ENCODE peak calls at places on chromosomes 6 and 20, in six cellular contexts. A is right cardiac atrium, G is endodermal cell, C is ovary, W is astrocyte, V is cardiac muscle cell. J is an unnamed sample.

GRCh38 chr20:63101781-63102719 is 95.3 kb upstream of the BHLHE23 start:
- DNase-seq in A (peak; percentile 68), G (peak; percentile 66), C (peak; percentile 24), W (peak; percentile 18), V (peak; percentile 17), J (peak; percentile 73)

GRCh38 chr20:35737865-35738333 is 4.2 kb downstream of the RBM39 start:
- DNase-seq in A (no peak), G (peak; percentile 26), C (no peak), W (no peak), V (no peak), J (no peak)

GRCh38 chr6:44304282-44305199 is 8.6 kb downstream of the AARS2 start:
- DNase-seq in A (peak; percentile 60), G (peak; percentile 83), C (no peak), W (peak; percentile 14), V (peak; percentile 56), J (peak; percentile 24)

GRCh38 chr6:9062581-9062980 is 627.2 kb upstream of the SLC35B3 start:
- DNase-seq in A (no peak), G (no peak), C (no peak), W (no peak), V (no peak), J (no peak)

GRCh38 chr6:33427585-33428218 is 7.8 kb downstream of the SYNGAP1 start:
- DNase-seq in A (peak; percentile 84), G (peak; percentile 75), C (peak; percentile 69), W (no peak), V (peak; percentile 75), J (peak; percentile 66)

GRCh38 chr6:16059496-16059895 is 69.4 kb upstream of the MYLIP start:
- DNase-seq in A (no peak), G (peak; percentile 44), C (no peak), W (no peak), V (no peak), J (no peak)

GRCh38 chr6:139743629-139744028 is 369.2 kb upstream of the CITED2 start:
- DNase-seq in A (no peak), G (no peak), C (no peak), W (peak; percentile 96), V (no peak), J (no peak)

GRCh38 chr6:52365871-52366540 is 4.1 kb downstream of the PAQR8 start:
- DNase-seq in A (no peak), G (no peak), C (no peak), W (no peak), V (no peak), J (no peak)

GRCh38 chr6:108186226-108186625 is 20.4 kb downstream of the NR2E1 start:
- DNase-seq in A (no peak), G (no peak), C (no peak), W (no peak), V (no peak), J (no peak)

GRCh38 chr6:34610819-34611477 is 54.8 kb upstream of the SPDEF start:
- DNase-seq in A (no peak), G (peak; percentile 36), C (no peak), W (peak; percentile 83), V (no peak), J (no peak)

GRCh38 chr20:328596-329324 is 3.4 kb downstream of the SOX12 start:
- DNase-seq in A (no peak), G (peak; percentile 47), C (no peak), W (no peak), V (no peak), J (no peak)

GRCh38 chr20:58536289-58536688 is 21.1 kb upstream of the APCDD1L start:
- DNase-seq in A (no peak), G (peak; percentile 2), C (no peak), W (no peak), V (no peak), J (no peak)

GRCh38 chr20:58531063-58531462 is 15.9 kb upstream of the APCDD1L start:
- DNase-seq in A (no peak), G (no peak), C (no peak), W (no peak), V (no peak), J (no peak)

GRCh38 chr20:58526411-58526810 is 11.2 kb upstream of the APCDD1L start:
- DNase-seq in A (no peak), G (no peak), C (no peak), W (no peak), V (no peak), J (no peak)

GRCh38 chr20:58528412-58528811 is 13.2 kb upstream of the APCDD1L start:
- DNase-seq in A (no peak), G (no peak), C (no peak), W (no peak), V (no peak), J (no peak)

DNA sequence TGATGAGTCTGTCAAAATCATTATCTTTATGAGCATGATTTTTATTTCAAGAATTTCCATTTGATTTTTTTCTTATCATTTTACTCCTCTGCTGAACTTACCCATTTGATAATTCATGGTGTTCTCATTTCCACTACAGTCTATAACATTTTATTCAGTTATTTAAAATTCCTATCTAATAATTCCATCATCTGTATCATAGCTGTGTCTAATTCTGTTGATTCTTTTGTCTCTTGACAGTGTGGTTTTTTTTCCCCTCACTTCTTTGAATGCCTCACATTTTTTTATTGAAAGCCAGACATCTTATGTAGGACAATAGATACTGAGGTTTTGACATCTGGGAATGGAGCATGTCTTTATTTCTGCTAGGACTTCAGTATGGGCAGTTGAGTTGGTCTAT is 16.5 kb upstream of the APCDD1L start:
- DNase-seq in A (no peak), G (no peak), C (no peak), W (no peak), V (no peak), J (no peak)
- H3K9me3 ChIP-seq in A (peaks cover 6% of the 10 kb centered on the region), G (peaks cover 57% of the 10 kb centered on the region), C (no peaks in the 10 kb centered on the region), W (no peaks in the 10 kb centered on the region), V (no peaks in the 10 kb centered on the region), J (no peaks in the 10 kb centered on the region)

DNA sequence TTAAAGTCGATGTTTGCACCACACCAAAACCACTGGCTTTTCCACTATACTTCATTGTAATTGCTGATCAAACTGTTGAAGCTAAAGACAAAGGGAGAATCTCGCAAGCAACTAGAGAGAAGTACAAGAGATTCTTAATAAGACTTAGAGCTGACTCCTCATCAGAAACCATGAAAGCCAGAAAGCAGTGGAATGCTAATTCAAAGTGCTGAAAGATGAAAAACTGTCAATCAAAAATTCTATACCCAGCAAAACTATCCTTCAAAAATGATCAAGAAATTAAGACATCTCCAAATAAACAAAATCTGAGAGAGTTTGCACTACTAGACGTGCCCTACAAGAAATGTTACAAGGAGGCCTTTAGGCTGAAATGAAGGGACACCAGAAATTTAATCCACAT is 52.6 kb downstream of the CD83 start:
- DNase-seq in A (no peak), G (no peak), C (no peak), W (no peak), V (no peak), J (no peak)
- H3K9me3 ChIP-seq in A (peaks cover 2% of the 10 kb centered on the region), G (peaks cover 37% of the 10 kb centered on the region), C (no peaks in the 10 kb centered on the region), W (peaks cover 11% of the 10 kb centered on the region), V (no peaks in the 10 kb centered on the region), J (peaks cover 7% of the 10 kb centered on the region)

GRCh38 chr20:58504566-58504965 is 10.6 kb downstream of the APCDD1L start:
- DNase-seq in A (no peak), G (no peak), C (no peak), W (no peak), V (no peak), J (no peak)
- H3K9me3 ChIP-seq in A (peaks cover 13% of the 10 kb centered on the region), G (peaks cover 54% of the 10 kb centered on the region), C (no peaks in the 10 kb centered on the region), W (peaks cover 8% of the 10 kb centered on the region), V (no peaks in the 10 kb centered on the region), J (no peaks in the 10 kb centered on the region)

GRCh38 chr6:168525926-168526630 is 85.1 kb downstream of the SMOC2 start:
- DNase-seq in A (no peak), G (peak; percentile 21), C (no peak), W (no peak), V (no peak), J (no peak)

GRCh38 chr6:168525114-168525513 is 84.1 kb downstream of the SMOC2 start:
- DNase-seq in A (no peak), G (peak; percentile 25), C (no peak), W (no peak), V (no peak), J (no peak)

GRCh38 chr6:168526841-168527281 is 85.9 kb downstream of the SMOC2 start:
- DNase-seq in A (no peak), G (no peak), C (peak; percentile 62), W (no peak), V (no peak), J (no peak)

GRCh38 chr6:168527451-168528210 is 86.6 kb downstream of the SMOC2 start:
- DNase-seq in A (no peak), G (no peak), C (no peak), W (peak; percentile 67), V (no peak), J (no peak)

DNA sequence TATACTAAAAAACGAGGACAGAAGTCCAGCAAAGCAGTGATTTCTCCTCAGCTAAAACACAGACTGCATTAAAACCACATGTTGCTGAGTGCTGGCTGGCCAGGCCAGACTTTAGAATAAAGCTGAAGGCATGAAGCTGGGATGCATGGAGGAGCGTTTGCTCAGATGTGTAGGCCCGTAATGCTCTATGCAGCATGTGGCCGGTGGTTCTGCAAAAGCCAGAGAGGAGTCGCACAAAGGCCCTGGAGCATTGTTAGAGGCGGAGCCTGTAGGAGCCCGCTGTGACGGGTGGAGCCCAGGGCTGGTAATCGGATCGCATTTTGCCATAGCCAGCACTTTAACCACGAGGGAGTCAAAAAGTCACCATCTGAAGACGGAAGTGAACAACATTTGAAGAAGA is 83.7 kb downstream of the SMOC2 start:
- DNase-seq in A (no peak), G (peak; percentile 63), C (no peak), W (no peak), V (no peak), J (no peak)
- H3K9me3 ChIP-seq in A (no peaks in the 10 kb centered on the region), G (no peaks in the 10 kb centered on the region), C (no peaks in the 10 kb centered on the region), W (peaks cover 3% of the 10 kb centered on the region), V (no peaks in the 10 kb centered on the region), J (no peaks in the 10 kb centered on the region)

GRCh38 chr20:13904766-13905165 is 85.6 kb downstream of the SEL1L2 start:
- DNase-seq in A (no peak), G (no peak), C (no peak), W (no peak), V (no peak), J (no peak)

GRCh38 chr20:13913517-13913916 is 76.9 kb downstream of the SEL1L2 start:
- DNase-seq in A (no peak), G (no peak), C (no peak), W (no peak), V (no peak), J (no peak)

GRCh38 chr20:13915244-13915643 is 75.2 kb downstream of the SEL1L2 start:
- DNase-seq in A (no peak), G (no peak), C (no peak), W (no peak), V (no peak), J (no peak)

DNA sequence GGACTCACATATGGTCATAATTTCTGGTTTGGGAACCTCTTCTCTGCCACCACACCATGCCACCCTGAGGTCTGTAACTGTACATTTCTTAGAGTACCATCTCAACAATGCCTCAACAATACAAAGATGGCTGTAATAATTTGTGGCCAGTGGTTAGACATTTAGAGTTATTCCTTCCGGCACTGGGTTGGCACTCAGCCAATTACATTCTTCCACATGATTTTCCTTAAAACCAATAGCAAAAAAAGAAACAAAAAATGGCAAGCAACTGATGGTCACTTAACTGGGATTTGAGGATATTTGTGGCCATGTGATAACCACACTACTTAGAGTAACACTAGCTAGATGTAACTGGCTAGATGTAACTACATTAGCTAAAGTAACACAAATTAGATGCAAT is 79.9 kb downstream of the SEL1L2 start:
- DNase-seq in A (no peak), G (no peak), C (no peak), W (no peak), V (no peak), J (no peak)
- H3K9me3 ChIP-seq in A (no peaks in the 10 kb centered on the region), G (no peaks in the 10 kb centered on the region), C (no peaks in the 10 kb centered on the region), W (no peaks in the 10 kb centered on the region), V (no peaks in the 10 kb centered on the region), J (no peaks in the 10 kb centered on the region)